ENCODE peak calls at places on chromosomes 13 and 19, in six cellular contexts. T is transverse colon; N is thoracic aorta; L is thyroid gland; I is fibroblast of lung; Y is CD8-positive, alpha-beta T cell. V is an unnamed sample.

GRCh38 chr19:39111593-39112199 is 13.9 kb upstream of the PAK4 start:
- DNase-seq in T (no peak), N (no peak), L (no peak), I (no peak), Y (no peak), V (no peak)

GRCh38 chr13:21987793-21988192 is 316.9 kb downstream of the FGF9 start:
- DNase-seq in T (no peak), N (no peak), L (no peak), I (no peak), Y (no peak), V (no peak)

GRCh38 chr13:112225429-112226090 is 150.6 kb upstream of the SPACA7 start:
- DNase-seq in T (no peak), N (no peak), L (no peak), I (no peak), Y (no peak), V (no peak)

GRCh38 chr19:33809960-33810359 is 13.3 kb downstream of the KCTD15 start:
- DNase-seq in T (no peak), N (no peak), L (no peak), I (peak; percentile 45), Y (no peak), V (no peak)

GRCh38 chr13:98471895-98472294 is 105.0 kb downstream of the STK24 start:
- DNase-seq in T (no peak), N (no peak), L (no peak), I (no peak), Y (no peak), V (no peak)

GRCh38 chr13:39105110-39105509 is 66.9 kb downstream of the NHLRC3 start:
- DNase-seq in T (no peak), N (no peak), L (no peak), I (peak; percentile 7), Y (no peak), V (no peak)

GRCh38 chr19:47044946-47045866 is 3.2 kb downstream of the TMEM160 start:
- DNase-seq in T (no peak), N (no peak), L (no peak), I (no peak), Y (no peak), V (no peak)

GRCh38 chr19:58409010-58409790 is 751 bp downstream of the ZNF584 start:
- DNase-seq in T (no peak), N (no peak), L (peak; percentile 25), I (no peak), Y (no peak), V (peak; percentile 68)

GRCh38 chr19:51096473-51097165 is 11.6 kb downstream of the CTU1 start:
- DNase-seq in T (no peak), N (no peak), L (no peak), I (no peak), Y (no peak), V (no peak)

GRCh38 chr19:11201791-11202190 is 4.4 kb upstream of the KANK2 start:
- DNase-seq in T (no peak), N (no peak), L (no peak), I (no peak), Y (no peak), V (no peak)

GRCh38 chr13:33606692-33607091 is 211.3 kb upstream of the RFC3 start:
- DNase-seq in T (no peak), N (no peak), L (no peak), I (peak; percentile 20), Y (no peak), V (no peak)

GRCh38 chr13:23615677-23616076 is 45.5 kb downstream of the TNFRSF19 start:
- DNase-seq in T (no peak), N (no peak), L (no peak), I (no peak), Y (no peak), V (no peak)

GRCh38 chr19:35755550-35756371 is 1.1 kb downstream of the HSPB6 start:
- DNase-seq in T (peak; percentile 79), N (no peak), L (peak; percentile 40), I (peak; percentile 86), Y (peak; percentile 66), V (peak; percentile 98)

GRCh38 chr13:96068729-96069128 is 15.5 kb upstream of the UGGT2 start:
- DNase-seq in T (no peak), N (no peak), L (no peak), I (no peak), Y (no peak), V (no peak)

GRCh38 chr19:41064974-41065569 is 23.2 kb upstream of the CYP2A13 start:
- DNase-seq in T (no peak), N (no peak), L (no peak), I (peak; percentile 31), Y (no peak), V (no peak)

GRCh38 chr13:67043901-67044300 is 186.2 kb downstream of the PCDH9 start:
- DNase-seq in T (no peak), N (no peak), L (no peak), I (peak; percentile 60), Y (no peak), V (no peak)

GRCh38 chr13:33721719-33722118 is 96.2 kb upstream of the RFC3 start:
- DNase-seq in T (no peak), N (no peak), L (no peak), I (peak; percentile 30), Y (no peak), V (no peak)

GRCh38 chr13:99496322-99497142 is 4.7 kb upstream of the TM9SF2 start:
- DNase-seq in T (peak; percentile 76), N (peak; percentile 15), L (peak; percentile 17), I (peak; percentile 30), Y (peak; percentile 68), V (peak; percentile 84)

GRCh38 chr19:48799358-48800300 is 11.2 kb downstream of the BCAT2 start:
- DNase-seq in T (no peak), N (no peak), L (no peak), I (no peak), Y (no peak), V (no peak)

GRCh38 chr13:29978211-29978610 is 127.8 kb upstream of the UBL3 start:
- DNase-seq in T (no peak), N (no peak), L (no peak), I (no peak), Y (no peak), V (no peak)

GRCh38 chr19:16914421-16914820 is 25.6 kb downstream of the F2RL3 start:
- DNase-seq in T (no peak), N (no peak), L (no peak), I (no peak), Y (no peak), V (peak; percentile 57)

GRCh38 chr19:16915135-16915534 is 26.3 kb downstream of the F2RL3 start:
- DNase-seq in T (no peak), N (no peak), L (no peak), I (no peak), Y (no peak), V (peak; percentile 27)

GRCh38 chr19:16919496-16919895 is 30.7 kb downstream of the F2RL3 start:
- DNase-seq in T (no peak), N (no peak), L (no peak), I (no peak), Y (no peak), V (no peak)

GRCh38 chr19:16915734-16916133 is 26.9 kb downstream of the F2RL3 start:
- DNase-seq in T (no peak), N (no peak), L (no peak), I (no peak), Y (no peak), V (peak; percentile 3)

DNA sequence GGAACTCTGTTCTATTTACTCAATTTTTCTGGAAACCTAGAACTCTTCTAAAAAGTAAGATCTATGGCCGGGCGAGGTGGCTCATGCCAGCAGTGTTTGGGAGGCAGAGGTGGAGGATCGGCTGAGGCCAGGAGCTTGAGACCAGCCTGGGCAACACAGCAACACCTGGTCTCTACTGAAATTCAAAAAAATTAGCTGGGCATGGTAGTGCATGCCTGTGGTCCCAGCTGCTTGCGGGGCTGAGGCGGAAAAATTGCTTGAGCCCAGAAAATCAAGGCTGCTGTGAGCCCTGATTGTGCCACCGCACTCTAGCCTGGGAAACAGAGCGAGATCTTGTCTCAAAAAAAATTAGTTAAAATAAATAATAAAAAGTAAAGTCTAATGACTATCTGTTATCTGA is 28.6 kb downstream of the F2RL3 start:
- DNase-seq in T (no peak), N (no peak), L (no peak), I (no peak), Y (no peak), V (no peak)
- H3K9me3 ChIP-seq in T (peaks cover 4% of the 10 kb centered on the region), N (peaks cover 14% of the 10 kb centered on the region), L (no peaks in the 10 kb centered on the region), I (no peaks in the 10 kb centered on the region), Y (no peaks in the 10 kb centered on the region), V (peaks cover 12% of the 10 kb centered on the region)

DNA sequence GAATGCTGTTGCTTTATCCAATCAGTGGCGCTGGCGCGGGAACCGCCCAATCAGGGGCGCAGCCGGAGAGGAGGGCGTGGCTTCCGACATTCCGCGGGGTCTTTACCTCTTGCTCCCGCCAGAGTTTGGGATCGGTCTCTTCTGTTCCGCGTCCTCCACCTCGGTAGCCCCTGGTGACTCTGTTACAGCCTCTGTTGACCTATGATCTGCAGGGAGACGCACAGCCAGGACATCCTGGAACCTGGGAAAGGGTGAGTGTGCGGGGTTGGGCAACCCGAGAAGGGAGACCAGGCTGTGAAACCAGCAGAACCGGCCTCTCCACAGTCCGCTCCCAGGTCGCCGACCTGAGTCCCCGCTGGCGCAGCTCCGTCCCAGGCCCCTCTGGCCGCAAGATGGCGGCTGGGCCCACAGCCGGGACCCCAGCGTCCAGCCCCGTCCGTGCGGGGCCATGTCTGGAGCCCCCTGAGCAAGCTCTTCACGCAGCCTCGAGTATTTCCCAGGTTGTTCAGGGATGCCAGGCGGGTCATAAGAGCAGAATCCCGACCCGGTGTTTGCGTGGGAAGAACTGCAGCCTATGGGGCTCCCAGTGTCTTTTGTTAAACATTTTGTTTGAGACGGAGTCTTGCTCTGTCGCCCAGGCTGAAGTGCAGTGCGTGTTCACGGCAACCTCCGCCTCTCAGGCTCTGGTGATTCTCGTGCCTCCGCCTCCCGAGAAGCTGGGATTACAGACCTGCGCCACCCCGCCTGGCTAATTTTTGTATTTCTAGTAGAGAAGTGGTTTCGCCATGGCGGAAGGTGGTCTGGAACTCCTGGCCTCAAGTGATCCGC is 4.4 kb upstream of the ZNF681 start:
- DNase-seq in T (peak; percentile 93), N (no peak), L (peak; percentile 93), I (peak; percentile 48), Y (peak; percentile 87), V (peak; percentile 83)
- H3K9me3 ChIP-seq in T (no peaks in the 10 kb centered on the region), N (no peaks in the 10 kb centered on the region), L (no peaks in the 10 kb centered on the region), I (no peaks in the 10 kb centered on the region), Y (no peaks in the 10 kb centered on the region), V (no peaks in the 10 kb centered on the region)

DNA sequence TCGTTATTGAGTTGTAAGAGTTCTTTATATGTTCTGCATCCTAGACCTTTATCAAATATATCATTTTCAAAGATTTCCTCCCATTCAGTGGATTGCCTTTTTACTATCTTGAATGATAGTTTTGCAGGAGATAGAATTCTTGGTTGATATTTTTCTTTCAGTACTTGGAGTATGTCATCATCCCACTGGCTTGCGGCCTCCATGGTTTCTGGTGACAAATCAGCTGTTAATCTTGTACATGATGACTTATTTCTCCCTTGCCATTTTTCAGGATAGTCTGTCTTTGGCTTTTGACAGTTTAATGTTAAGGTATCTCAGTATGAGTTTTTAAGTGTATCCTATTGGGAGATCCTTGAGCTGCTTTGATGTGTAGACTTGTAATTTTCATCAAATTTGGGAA is 8.5 kb downstream of the ZNF557 start:
- DNase-seq in T (no peak), N (no peak), L (no peak), I (no peak), Y (no peak), V (no peak)
- H3K9me3 ChIP-seq in T (peaks cover 71% of the 10 kb centered on the region), N (peaks cover 77% of the 10 kb centered on the region), L (peaks cover 12% of the 10 kb centered on the region), I (peaks cover 16% of the 10 kb centered on the region), Y (peaks cover 43% of the 10 kb centered on the region), V (peaks cover 55% of the 10 kb centered on the region)

DNA sequence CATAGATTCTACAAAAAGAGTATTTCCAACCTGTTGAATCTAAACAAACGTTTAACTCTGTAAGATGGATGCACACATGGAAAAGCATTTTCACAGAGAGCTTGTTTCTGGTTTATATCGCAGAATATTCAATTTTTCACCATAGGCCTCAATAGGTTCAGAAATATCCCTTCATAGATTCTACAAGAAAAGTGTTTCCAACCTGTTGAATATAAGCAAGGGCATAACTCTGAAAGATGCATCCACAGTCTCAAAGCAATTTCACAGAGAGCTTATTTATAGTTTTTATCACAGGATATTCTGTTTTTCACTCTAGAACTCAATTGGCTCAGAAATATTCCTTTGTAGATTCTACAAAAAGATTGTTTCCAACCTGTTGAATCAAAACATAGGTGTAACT is 1483.6 kb downstream of the UQCRFS1 start:
- DNase-seq in T (no peak), N (no peak), L (no peak), I (no peak), Y (no peak), V (no peak)
- H3K9me3 ChIP-seq in T (peaks cover 24% of the 10 kb centered on the region), N (peaks cover 69% of the 10 kb centered on the region), L (no peaks in the 10 kb centered on the region), I (no peaks in the 10 kb centered on the region), Y (peaks cover 8% of the 10 kb centered on the region), V (peaks cover 12% of the 10 kb centered on the region)